ENCODE peak calls at places on chromosomes 6 and 20, in six cellular contexts. T, B, G, R, E and F are unnamed samples.

GRCh38 chr6:23213193-23213592 is 643.8 kb downstream of the HDGFL1 start:
- DNase-seq in T (peak), B (no peak), G (no peak), R (no peak), E (peak), F (no peak)

GRCh38 chr6:79818471-79818870 is 128.9 kb downstream of the ELOVL4 start:
- DNase-seq in T (no peak), B (no peak), G (no peak), R (no peak), E (no peak), F (peak)

GRCh38 chr20:38222231-38222922 is 38.2 kb downstream of the KIAA1755 start:
- DNase-seq in T (peak), B (peak), G (peak), R (peak), E (peak), F (peak)

GRCh38 chr6:81383472-81383871 is 369.0 kb downstream of the TENT5A start:
- DNase-seq in T (no peak), B (no peak), G (no peak), R (no peak), E (no peak), F (no peak)

GRCh38 chr6:73604461-73604860 is 49.3 kb downstream of the SLC17A5 start:
- DNase-seq in T (no peak), B (no peak), G (no peak), R (no peak), E (no peak), F (no peak)

GRCh38 chr6:134026597-134026996 is 25.8 kb downstream of the SLC2A12 start:
- DNase-seq in T (peak), B (no peak), G (no peak), R (no peak), E (peak), F (no peak)

GRCh38 chr6:52077961-52078613 is 9.3 kb downstream of the PKHD1 start:
- DNase-seq in T (no peak), B (no peak), G (peak), R (no peak), E (no peak), F (peak)

GRCh38 chr6:41488392-41489129 is 57.6 kb upstream of the FOXP4 start:
- DNase-seq in T (peak), B (no peak), G (peak), R (peak), E (no peak), F (no peak)

GRCh38 chr6:141195251-141195832 is 937.4 kb upstream of the GJE1 start:
- DNase-seq in T (no peak), B (no peak), G (no peak), R (peak), E (no peak), F (no peak)

GRCh38 chr6:117222861-117223260 is 42.5 kb upstream of the VGLL2 start:
- DNase-seq in T (no peak), B (no peak), G (no peak), R (no peak), E (no peak), F (no peak)

GRCh38 chr6:122184260-122184934 is 215.1 kb upstream of the HSF2 start:
- DNase-seq in T (peak), B (no peak), G (peak), R (no peak), E (peak), F (peak)

GRCh38 chr20:40582531-40582930 is 106.5 kb downstream of the MAFB start:
- DNase-seq in T (no peak), B (no peak), G (no peak), R (no peak), E (no peak), F (no peak)

GRCh38 chr20:17225891-17226409 is 890 bp upstream of the PCSK2 start:
- DNase-seq in T (no peak), B (no peak), G (peak), R (peak), E (no peak), F (peak)

GRCh38 chr20:17226410-17227198 is at the start of gene PCSK2:
- DNase-seq in T (peak), B (no peak), G (peak), R (peak), E (no peak), F (peak)

GRCh38 chr20:17228624-17229061 is 1.8 kb downstream of the PCSK2 start:
- DNase-seq in T (no peak), B (no peak), G (peak), R (peak), E (no peak), F (peak)

GRCh38 chr20:17227669-17228623 is 1.1 kb downstream of the PCSK2 start:
- DNase-seq in T (peak), B (no peak), G (peak), R (peak), E (no peak), F (peak)

DNA sequence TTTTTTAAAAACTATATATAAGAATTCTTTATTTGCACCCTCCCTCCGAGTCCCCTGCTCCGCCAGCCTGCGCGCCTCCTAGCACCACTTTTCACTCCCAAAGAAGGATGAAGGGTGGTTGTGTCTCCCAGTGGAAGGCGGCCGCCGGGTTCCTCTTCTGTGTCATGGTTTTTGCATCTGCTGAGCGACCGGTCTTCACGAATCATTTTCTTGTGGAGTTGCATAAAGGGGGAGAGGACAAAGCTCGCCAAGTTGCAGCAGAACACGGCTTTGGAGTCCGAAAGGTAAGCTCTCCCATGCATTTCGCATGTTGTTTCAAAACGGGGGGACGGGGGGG is 327 bp downstream of the PCSK2 start:
- DNase-seq in T (no peak), B (no peak), G (no peak), R (no peak), E (no peak), F (no peak)
- H3K4me3 ChIP-seq in T (no peak), B (no peak), G (peak), R (peak), E (no peak), F (peak)

GRCh38 chr20:1674361-1674760 is 16.8 kb upstream of the SIRPG start:
- DNase-seq in T (no peak), B (no peak), G (no peak), R (no peak), E (no peak), F (no peak)
- TF ChIP-seq CTCF in T (no peak), B (no peak), G (no peak), R (no peak), E (no peak), F (no peak)

GRCh38 chr6:15332441-15332840 is 86.6 kb downstream of the JARID2 start:
- DNase-seq in T (peak), B (no peak), G (no peak), R (no peak), E (no peak), F (no peak)

GRCh38 chr6:15329154-15329781 is 83.4 kb downstream of the JARID2 start:
- DNase-seq in T (peak), B (no peak), G (peak), R (no peak), E (peak), F (peak)

GRCh38 chr6:15331629-15332241 is 85.9 kb downstream of the JARID2 start:
- DNase-seq in T (no peak), B (no peak), G (no peak), R (no peak), E (no peak), F (no peak)

GRCh38 chr6:15331143-15331542 is 85.3 kb downstream of the JARID2 start:
- DNase-seq in T (no peak), B (peak), G (no peak), R (no peak), E (peak), F (no peak)

DNA sequence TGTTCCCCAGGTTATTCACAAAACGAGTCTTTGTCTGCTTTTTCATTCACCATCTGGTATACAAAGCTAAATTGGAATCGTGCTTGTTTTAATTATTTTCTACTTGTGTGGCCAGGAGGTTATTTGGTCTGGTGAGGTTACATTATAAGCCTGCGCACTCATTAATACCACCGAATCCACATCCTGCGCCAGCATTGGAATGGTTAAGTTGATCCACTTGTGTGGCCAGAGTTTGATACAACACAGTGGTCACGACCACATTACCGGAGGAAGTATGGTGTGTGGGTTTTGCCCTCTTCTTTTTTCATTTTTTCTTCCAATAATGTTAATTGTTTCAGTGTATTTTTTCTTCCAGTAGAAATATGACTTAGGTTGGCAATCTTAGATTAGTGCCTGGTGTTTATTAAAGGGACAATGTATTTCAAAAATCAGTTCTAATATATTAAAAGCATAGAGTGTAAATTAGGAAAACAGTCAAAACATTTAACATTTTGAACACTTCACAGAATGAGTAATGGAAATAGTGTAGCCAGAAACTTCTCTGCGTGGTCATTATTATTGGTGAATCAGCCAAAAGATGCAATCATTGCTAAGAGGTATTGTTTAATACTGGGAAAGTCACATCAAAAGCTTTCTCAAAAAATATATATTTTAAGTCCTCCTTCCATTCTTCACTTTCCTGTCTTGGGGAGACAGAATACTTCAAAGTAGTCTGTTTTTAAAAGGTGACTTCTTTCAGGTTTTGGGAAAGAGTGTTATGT is 84.5 kb downstream of the JARID2 start:
- DNase-seq in T (peak), B (no peak), G (no peak), R (no peak), E (peak), F (no peak)
- TF ChIP-seq EZH2 in T (no peak), B (no peak), G (no peak), R (no peak), E (no peak), F (no peak)

DNA sequence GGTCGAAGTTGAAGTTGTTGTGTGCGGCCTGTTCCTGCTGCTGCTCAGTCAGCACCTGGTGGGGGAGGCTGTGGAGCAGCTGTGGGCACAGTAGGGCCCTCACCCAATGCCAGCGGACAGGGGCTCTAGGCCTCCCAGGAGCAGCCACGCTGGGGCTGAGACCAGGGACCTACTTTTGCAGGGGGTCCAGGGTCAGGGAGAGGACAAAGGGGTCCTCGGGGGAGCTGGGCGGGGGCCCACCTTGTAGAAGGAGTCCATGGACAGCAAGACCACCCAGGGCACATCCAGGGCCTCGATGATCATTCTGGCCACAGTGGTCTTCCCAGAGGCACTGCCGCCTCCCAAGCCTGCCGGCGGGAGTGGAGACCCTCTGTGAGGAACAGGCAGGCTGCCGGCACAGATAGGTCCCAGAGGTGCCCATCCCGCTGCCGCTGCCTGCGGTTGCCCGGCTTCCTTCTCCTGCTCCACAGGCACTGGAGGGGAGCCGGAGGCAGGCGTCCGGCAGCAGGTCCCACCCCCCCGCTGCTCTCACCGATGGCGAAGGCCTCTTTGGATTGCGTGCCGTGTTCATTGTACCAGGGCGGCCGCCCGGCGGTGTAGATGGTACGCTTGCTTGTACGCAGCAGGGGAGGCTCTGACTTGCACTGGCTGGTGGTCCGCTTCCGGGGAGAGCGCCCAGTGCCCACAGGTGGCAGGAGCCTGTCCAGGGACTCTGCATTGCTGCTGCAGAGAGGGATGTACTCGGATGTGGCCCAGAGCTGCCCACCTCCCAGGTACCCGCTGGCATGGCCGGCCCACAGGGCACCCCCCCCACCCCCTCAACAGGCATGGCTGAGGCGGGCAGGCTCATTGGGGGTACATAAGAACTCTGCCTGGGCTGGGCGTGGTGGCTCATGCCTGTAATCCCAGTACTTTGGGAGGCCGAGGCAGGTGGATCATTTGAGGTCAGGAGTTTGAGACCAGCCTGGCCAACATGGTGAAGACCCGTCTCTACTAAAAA is 10.0 kb downstream of the UCKL1 start:
- DNase-seq in T (no peak), B (no peak), G (no peak), R (no peak), E (no peak), F (no peak)
- H3K4me3 ChIP-seq in T (no peak), B (no peak), G (no peak), R (no peak), E (no peak), F (no peak)

GRCh38 chr6:161498881-161499280 is 225.0 kb upstream of the AGPAT4 start:
- DNase-seq in T (no peak), B (no peak), G (no peak), R (no peak), E (no peak), F (no peak)

GRCh38 chr6:161503570-161503969 is 229.7 kb upstream of the AGPAT4 start:
- DNase-seq in T (no peak), B (no peak), G (no peak), R (no peak), E (no peak), F (no peak)

GRCh38 chr6:161496941-161497340 is 223.1 kb upstream of the AGPAT4 start:
- DNase-seq in T (no peak), B (no peak), G (no peak), R (peak), E (no peak), F (no peak)

GRCh38 chr6:161493731-161494130 is 219.9 kb upstream of the AGPAT4 start:
- DNase-seq in T (no peak), B (no peak), G (no peak), R (no peak), E (no peak), F (no peak)

GRCh38 chr6:161498359-161498758 is 224.5 kb upstream of the AGPAT4 start:
- DNase-seq in T (peak), B (no peak), G (peak), R (peak), E (peak), F (peak)
- TF ChIP-seq CTCF in T (no peak), B (peak), G (peak), R (peak), E (peak), F (no peak)

GRCh38 chr6:30006170-30007131 is 54.6 kb upstream of the POLR1H start:
- DNase-seq in T (no peak), B (peak), G (peak), R (peak), E (no peak), F (no peak)

GRCh38 chr6:30007132-30007764 is 53.8 kb upstream of the POLR1H start:
- DNase-seq in T (no peak), B (peak), G (peak), R (peak), E (no peak), F (no peak)

GRCh38 chr6:30002871-30003270 is 58.2 kb upstream of the POLR1H start:
- DNase-seq in T (peak), B (no peak), G (no peak), R (no peak), E (peak), F (no peak)

GRCh38 chr6:30009113-30009512 is 52.0 kb upstream of the POLR1H start:
- DNase-seq in T (no peak), B (no peak), G (no peak), R (no peak), E (no peak), F (no peak)

DNA sequence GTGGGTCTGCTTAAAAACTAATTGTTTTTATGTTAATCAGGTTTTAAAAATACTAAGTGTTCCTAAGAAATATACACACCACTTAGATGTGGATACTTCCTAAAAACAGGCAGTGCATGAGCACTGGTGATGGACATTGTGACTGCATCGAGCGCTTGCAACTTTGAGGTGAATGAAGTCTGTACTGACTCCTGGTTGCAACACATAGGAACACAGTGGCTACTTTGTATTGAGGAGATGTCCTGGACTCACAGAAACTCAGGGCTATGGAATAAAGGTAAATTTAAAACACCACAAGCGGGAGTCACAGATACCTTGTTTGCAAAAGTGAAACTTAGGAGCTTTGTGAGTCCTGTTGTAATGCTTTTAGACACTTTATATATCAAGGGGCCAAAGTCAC is 55.6 kb upstream of the POLR1H start:
- DNase-seq in T (no peak), B (no peak), G (no peak), R (no peak), E (no peak), F (no peak)
- TF ChIP-seq EZH2 in T (no peak), B (no peak), G (no peak), R (no peak), E (no peak), F (peak)

DNA sequence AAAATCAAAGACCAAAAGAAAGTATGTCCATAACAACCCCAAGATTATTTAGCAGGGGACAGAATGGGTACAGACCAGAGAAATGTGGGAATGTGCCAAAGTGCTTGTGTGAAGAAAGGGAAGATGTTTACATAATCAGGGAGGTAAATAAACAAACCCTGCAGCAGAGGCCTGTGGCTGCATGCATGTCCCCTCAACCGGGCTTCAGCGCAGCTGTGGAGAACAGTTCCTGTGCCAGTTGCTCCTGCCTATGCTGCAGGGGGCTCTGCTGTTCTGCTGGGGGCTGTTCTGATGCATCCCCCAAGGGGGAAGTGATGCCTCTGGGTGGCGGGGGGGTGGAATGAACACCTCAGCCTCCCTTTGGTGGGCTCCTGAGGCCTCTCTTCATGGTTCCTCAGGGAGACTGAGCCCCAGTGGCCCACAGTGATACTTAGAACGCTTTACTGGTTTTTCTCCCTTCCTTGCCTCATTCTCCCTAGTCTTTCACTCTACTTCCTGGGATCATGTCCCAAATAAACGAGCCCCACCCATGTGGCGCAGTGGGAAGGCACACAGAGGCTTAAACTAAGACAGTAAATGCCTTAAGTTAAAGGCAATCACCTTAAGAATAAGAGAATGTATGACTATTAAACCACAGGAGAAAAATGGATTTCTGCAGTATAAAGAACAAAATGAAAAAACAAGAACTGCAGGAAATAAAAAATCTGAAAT is 23.0 kb downstream of the RAB23 start:
- DNase-seq in T (no peak), B (no peak), G (no peak), R (peak), E (no peak), F (no peak)
- H3K4me3 ChIP-seq in T (no peak), B (no peak), G (no peak), R (no peak), E (no peak), F (no peak)

GRCh38 chr6:28771401-28772267 is 152.2 kb downstream of the TRIM27 start:
- DNase-seq in T (no peak), B (no peak), G (peak), R (peak), E (no peak), F (peak)
- TF ChIP-seq CTCF in T (no peak), B (no peak), G (peak), R (peak), E (peak), F (peak)